ENCODE peak calls at places on chromosome 1, in four cellular contexts. One of them, this sample, is unnamed.

GRCh38 chr1:66951513-66951912 is 26.7 kb downstream of the MIER1 start:
- DNase-seq in retina: no peak
- DNase-seq in heart left ventricle: no peak
- DNase-seq in fibroblast of pulmonary artery: peak; percentile 78
- DNase-seq in this sample: no peak

GRCh38 chr1:10774615-10775310 is 21.7 kb downstream of the CASZ1 start:
- DNase-seq in fibroblast of pulmonary artery: no peak
- DNase-seq in heart left ventricle: no peak
- DNase-seq in retina: no peak
- DNase-seq in this sample: no peak

GRCh38 chr1:21318714-21319159 is 28.5 kb upstream of the ECE1 start:
- DNase-seq in retina: peak; percentile 61
- DNase-seq in heart left ventricle: peak; percentile 93
- DNase-seq in fibroblast of pulmonary artery: peak; percentile 98
- DNase-seq in this sample: no peak

GRCh38 chr1:50996083-50996482 is 26.0 kb downstream of the CDKN2C start:
- DNase-seq in retina: no peak
- DNase-seq in heart left ventricle: no peak
- DNase-seq in fibroblast of pulmonary artery: no peak
- DNase-seq in this sample: no peak

GRCh38 chr1:167722870-167723251 is 1.1 kb downstream of the MPZL1 start:
- DNase-seq in fibroblast of pulmonary artery: no peak
- DNase-seq in retina: no peak
- DNase-seq in heart left ventricle: no peak
- DNase-seq in this sample: no peak

GRCh38 chr1:47262787-47263413 is 30.9 kb upstream of the TAL1 start:
- DNase-seq in retina: peak; percentile 10
- DNase-seq in fibroblast of pulmonary artery: peak; percentile 75
- DNase-seq in heart left ventricle: peak; percentile 24
- DNase-seq in this sample: no peak

GRCh38 chr1:87977145-87977544 is 648.5 kb downstream of the LMO4 start:
- DNase-seq in fibroblast of pulmonary artery: no peak
- DNase-seq in retina: no peak
- DNase-seq in heart left ventricle: no peak
- DNase-seq in this sample: no peak

GRCh38 chr1:92356956-92357355 is 58.1 kb downstream of the RPAP2 start:
- DNase-seq in retina: no peak
- DNase-seq in fibroblast of pulmonary artery: peak; percentile 90
- DNase-seq in heart left ventricle: no peak
- DNase-seq in this sample: no peak

GRCh38 chr1:219660666-219661463 is 48.0 kb upstream of the ZC3H11B start:
- DNase-seq in heart left ventricle: peak; percentile 87
- DNase-seq in retina: peak; percentile 90
- DNase-seq in fibroblast of pulmonary artery: peak; percentile 95
- DNase-seq in this sample: no peak

GRCh38 chr1:96309783-96310182 is 411.8 kb upstream of the PTBP2 start:
- DNase-seq in heart left ventricle: no peak
- DNase-seq in retina: no peak
- DNase-seq in fibroblast of pulmonary artery: peak; percentile 82
- DNase-seq in this sample: no peak

GRCh38 chr1:154767315-154768240 is 102.5 kb downstream of the KCNN3 start:
- DNase-seq in retina: no peak
- DNase-seq in heart left ventricle: peak; percentile 54
- DNase-seq in fibroblast of pulmonary artery: peak; percentile 62
- DNase-seq in this sample: no peak

GRCh38 chr1:205594846-205595245 is 37.0 kb downstream of the ELK4 start:
- DNase-seq in fibroblast of pulmonary artery: no peak
- DNase-seq in retina: no peak
- DNase-seq in heart left ventricle: no peak
- DNase-seq in this sample: no peak

GRCh38 chr1:4690951-4691675 is 36.7 kb downstream of the AJAP1 start:
- DNase-seq in retina: no peak
- DNase-seq in heart left ventricle: no peak
- DNase-seq in fibroblast of pulmonary artery: no peak
- DNase-seq in this sample: no peak

GRCh38 chr1:21069549-21069948 is 107.1 kb downstream of the EIF4G3 start:
- DNase-seq in heart left ventricle: no peak
- DNase-seq in fibroblast of pulmonary artery: peak; percentile 79
- DNase-seq in retina: no peak
- DNase-seq in this sample: no peak

GRCh38 chr1:185348296-185348695 is 31.3 kb upstream of the IVNS1ABP start:
- DNase-seq in heart left ventricle: no peak
- DNase-seq in fibroblast of pulmonary artery: no peak
- DNase-seq in retina: no peak
- DNase-seq in this sample: no peak

GRCh38 chr1:32881871-32882850 is 4.1 kb upstream of the HPCA start:
- DNase-seq in heart left ventricle: peak; percentile 68
- DNase-seq in fibroblast of pulmonary artery: no peak
- DNase-seq in retina: no peak
- DNase-seq in this sample: no peak

GRCh38 chr1:48177257-48177656 is 45.3 kb upstream of the SLC5A9 start:
- DNase-seq in fibroblast of pulmonary artery: no peak
- DNase-seq in heart left ventricle: no peak
- DNase-seq in retina: no peak
- DNase-seq in this sample: no peak

GRCh38 chr1:30731806-30732276 is 8.5 kb upstream of the MATN1 start:
- DNase-seq in heart left ventricle: no peak
- DNase-seq in fibroblast of pulmonary artery: no peak
- DNase-seq in retina: no peak
- DNase-seq in this sample: no peak

GRCh38 chr1:157105988-157106812 is 6.6 kb upstream of the ETV3L start:
- DNase-seq in heart left ventricle: peak; percentile 31
- DNase-seq in fibroblast of pulmonary artery: peak; percentile 68
- DNase-seq in retina: no peak
- DNase-seq in this sample: no peak

GRCh38 chr1:12146343-12147112 is 20.3 kb upstream of the TNFRSF1B start:
- DNase-seq in retina: no peak
- DNase-seq in heart left ventricle: no peak
- DNase-seq in fibroblast of pulmonary artery: no peak
- DNase-seq in this sample: no peak

GRCh38 chr1:61184035-61184713 is 101.8 kb downstream of the NFIA start:
- DNase-seq in retina: no peak
- DNase-seq in heart left ventricle: peak; percentile 93
- DNase-seq in fibroblast of pulmonary artery: peak; percentile 96
- DNase-seq in this sample: no peak

GRCh38 chr1:31939484-31940329 is 1.5 kb upstream of the PTP4A2 start:
- DNase-seq in retina: no peak
- DNase-seq in fibroblast of pulmonary artery: peak; percentile 87
- DNase-seq in heart left ventricle: no peak
- DNase-seq in this sample: no peak

GRCh38 chr1:50415235-50416149 is 7.8 kb downstream of the DMRTA2 start:
- DNase-seq in retina: peak; percentile 54
- DNase-seq in heart left ventricle: no peak
- DNase-seq in fibroblast of pulmonary artery: no peak
- DNase-seq in this sample: no peak

GRCh38 chr1:8097077-8097799 is 71.1 kb upstream of the ERRFI1 start:
- DNase-seq in heart left ventricle: no peak
- DNase-seq in fibroblast of pulmonary artery: peak; percentile 86
- DNase-seq in retina: no peak
- DNase-seq in this sample: no peak

GRCh38 chr1:92262516-92262915 is 36.3 kb downstream of the GLMN start:
- DNase-seq in heart left ventricle: no peak
- DNase-seq in fibroblast of pulmonary artery: peak; percentile 63
- DNase-seq in retina: no peak
- DNase-seq in this sample: no peak

GRCh38 chr1:5119496-5120234 is 465.3 kb downstream of the AJAP1 start:
- DNase-seq in fibroblast of pulmonary artery: no peak
- DNase-seq in heart left ventricle: no peak
- DNase-seq in retina: no peak
- DNase-seq in this sample: no peak

GRCh38 chr1:152047607-152047953 is 10.8 kb upstream of the S100A11 start:
- DNase-seq in heart left ventricle: no peak
- DNase-seq in fibroblast of pulmonary artery: no peak
- DNase-seq in retina: no peak
- DNase-seq in this sample: no peak